ENCODE peak calls at places on chromosomes 12 and 14, in four cellular contexts. B is psoas muscle, F is HuH-7, Y is iPS-NIHi11. X is an unnamed sample.

GRCh38 chr12:128012110-128012509 is 254.9 kb upstream of the TMEM132C start:
- DNase-seq in B (no peak), F (no peak), Y (no peak), X (no peak)

GRCh38 chr12:22828059-22828458 is 203.1 kb downstream of the ETNK1 start:
- DNase-seq in B (no peak), F (no peak), Y (no peak), X (no peak)

GRCh38 chr12:111578276-111578970 is 20.7 kb downstream of the ATXN2 start:
- DNase-seq in B (no peak), F (no peak), Y (no peak), X (no peak)

GRCh38 chr14:68182492-68182891 is 362.9 kb downstream of the RAD51B start:
- DNase-seq in B (no peak), F (no peak), Y (no peak), X (no peak)

GRCh38 chr12:27924350-27925140 is 48.0 kb downstream of the PTHLH start:
- DNase-seq in B (no peak), F (no peak), Y (no peak), X (no peak)

GRCh38 chr12:112422531-112422930 is 3.8 kb downstream of the PTPN11 start:
- DNase-seq in B (no peak), F (no peak), Y (no peak), X (no peak)

GRCh38 chr14:105999361-106000028 is 473.1 kb downstream of the TMEM121 start:
- DNase-seq in B (peak), F (no peak), Y (no peak), X (peak)

GRCh38 chr12:125125271-125125670 is 60.0 kb downstream of the AACS start:
- DNase-seq in B (no peak), F (no peak), Y (no peak), X (no peak)

GRCh38 chr14:59371762-59372161 is 93.4 kb downstream of the GPR135 start:
- DNase-seq in B (no peak), F (no peak), Y (no peak), X (no peak)

GRCh38 chr12:95205685-95206084 is 11.6 kb downstream of the FGD6 start:
- DNase-seq in B (no peak), F (no peak), Y (no peak), X (no peak)

GRCh38 chr12:63930971-63931370 is 86.5 kb downstream of the SRGAP1 start:
- DNase-seq in B (no peak), F (no peak), Y (no peak), X (no peak)

GRCh38 chr14:75991753-75992152 is 6.2 kb downstream of the IFT43 start:
- DNase-seq in B (no peak), F (no peak), Y (no peak), X (no peak)

GRCh38 chr14:59897757-59898383 is 22.1 kb upstream of the LRRC9 start:
- DNase-seq in B (no peak), F (peak), Y (peak), X (peak)

GRCh38 chr14:68753696-68754095 is 39.2 kb downstream of the ZFP36L1 start:
- DNase-seq in B (no peak), F (no peak), Y (no peak), X (no peak)

GRCh38 chr14:58104808-58105207 is 47.2 kb downstream of the ARMH4 start:
- DNase-seq in B (no peak), F (no peak), Y (no peak), X (no peak)

GRCh38 chr14:50452979-50453705 is 56.5 kb upstream of the CDKL1 start:
- DNase-seq in B (no peak), F (no peak), Y (no peak), X (no peak)

GRCh38 chr14:65072256-65072655 is 30.1 kb downstream of the MAX start:
- DNase-seq in B (no peak), F (no peak), Y (no peak), X (no peak)

GRCh38 chr12:116542345-116542950 is 16.7 kb upstream of the MAP1LC3B2 start:
- DNase-seq in B (no peak), F (no peak), Y (no peak), X (no peak)

GRCh38 chr12:4978737-4979136 is 64.9 kb upstream of the KCNA5 start:
- DNase-seq in B (no peak), F (no peak), Y (peak), X (no peak)

GRCh38 chr14:51653096-51653814 is 1.5 kb downstream of the FRMD6 start:
- DNase-seq in B (no peak), F (peak), Y (no peak), X (no peak)

GRCh38 chr12:114444422-114445279 is 38.7 kb upstream of the TBX5 start:
- DNase-seq in B (no peak), F (no peak), Y (no peak), X (peak)

GRCh38 chr14:67237591-67237990 is 3.6 kb upstream of the PALS1 start:
- DNase-seq in B (no peak), F (no peak), Y (no peak), X (no peak)

X was measured in WTC11.